ENCODE peak calls at places on chromosomes 5 and 9, in seven cellular contexts. L is body of pancreas, F is left ventricle myocardium inferior, E is pancreas, J is dorsolateral prefrontal cortex, W is brain microvascular endothelial cell, B is fibroblast of lung. V is an unnamed sample. For H3K27me3, the result is how much of the 10 kb centered on the place peaks cover.

GRCh38 chr9:135574943-135575342 is 13.4 kb downstream of the PAEP start:
- DNase-seq in L (no peak), F (no peak), E (no peak), J (no peak), W (no peak), B (no peak), V (no peak)

GRCh38 chr5:76999451-76999850 is 30.8 kb upstream of the AGGF1 start:
- DNase-seq in L (no peak), F (no peak), E (no peak), J (no peak), W (peak), B (peak), V (no peak)

GRCh38 chr9:95171596-95171995 is 145.9 kb downstream of the FANCC start:
- DNase-seq in L (no peak), F (no peak), E (no peak), J (no peak), W (no peak), B (peak), V (no peak)

GRCh38 chr9:28951945-28952344 is 1378.7 kb upstream of the C9orf72 start:
- DNase-seq in L (no peak), F (no peak), E (no peak), J (no peak), W (no peak), B (no peak), V (no peak)

GRCh38 chr5:29697786-29698414 is 1495.6 kb upstream of the CDH6 start:
- DNase-seq in L (no peak), F (no peak), E (no peak), J (no peak), W (no peak), B (no peak), V (no peak)

GRCh38 chr5:85651744-85652143 is 966.0 kb upstream of the COX7C start:
- DNase-seq in L (no peak), F (no peak), E (no peak), J (no peak), W (no peak), B (no peak), V (no peak)

GRCh38 chr9:91060520-91061343 is 259.1 kb downstream of the SYK start:
- DNase-seq in L (peak), F (no peak), E (no peak), J (no peak), W (peak), B (peak), V (no peak)

GRCh38 chr5:139639619-139640431 is 8.3 kb upstream of the CXXC5 start:
- DNase-seq in L (peak), F (no peak), E (peak), J (peak), W (no peak), B (no peak), V (no peak)

GRCh38 chr9:131876486-131876885 is 136.6 kb upstream of the RAPGEF1 start:
- DNase-seq in L (no peak), F (no peak), E (no peak), J (no peak), W (no peak), B (no peak), V (no peak)

GRCh38 chr5:172502410-172502809 is 48.1 kb upstream of the SH3PXD2B start:
- DNase-seq in L (no peak), F (no peak), E (no peak), J (no peak), W (no peak), B (no peak), V (no peak)

GRCh38 chr5:65721775-65722574 is at the start of the genes NLN and SGTB:
- DNase-seq in L (peak), F (peak), E (peak), J (peak), W (peak), B (peak), V (peak)
- TF ChIP-seq CTCF in L (no peak), F (no peak), E (no peak), J (peak), W (no peak), B (no peak), V (no peak)

GRCh38 chr5:4643190-4643589 is 496.9 kb upstream of the ADAMTS16 start:
- DNase-seq in L (no peak), F (no peak), E (no peak), J (no peak), W (no peak), B (no peak), V (no peak)
- H3K27ac ChIP-seq in L (no peak), F (no peak), E (no peak), J (no peak), W (no peak), B (no peak), V (no peak)

DNA sequence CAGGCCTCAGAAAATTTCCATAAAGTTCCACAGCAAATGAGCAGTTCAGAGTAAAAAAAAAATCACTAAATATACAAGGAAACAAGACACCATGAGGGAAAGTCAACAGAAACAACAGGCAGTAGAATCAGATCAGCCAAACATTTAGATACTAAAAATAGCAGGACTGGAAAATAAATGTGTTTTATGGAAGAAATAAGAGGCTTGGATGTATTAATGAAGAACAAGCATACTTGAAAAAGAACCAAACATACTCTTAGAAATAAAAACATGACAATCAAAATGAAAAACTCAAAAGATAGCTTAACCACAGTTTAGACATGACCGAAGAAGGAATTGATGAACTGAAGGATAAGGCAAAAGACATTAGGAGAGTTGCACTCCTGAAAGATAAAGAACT is 22.6 kb downstream of the MYMK start:
- DNase-seq in L (no peak), F (no peak), E (no peak), J (no peak), W (no peak), B (no peak), V (no peak)
- H3K27me3 ChIP-seq in L (under half), F (under half), E (under half), J (under half), W (under half), B (under half), V (under half)

DNA sequence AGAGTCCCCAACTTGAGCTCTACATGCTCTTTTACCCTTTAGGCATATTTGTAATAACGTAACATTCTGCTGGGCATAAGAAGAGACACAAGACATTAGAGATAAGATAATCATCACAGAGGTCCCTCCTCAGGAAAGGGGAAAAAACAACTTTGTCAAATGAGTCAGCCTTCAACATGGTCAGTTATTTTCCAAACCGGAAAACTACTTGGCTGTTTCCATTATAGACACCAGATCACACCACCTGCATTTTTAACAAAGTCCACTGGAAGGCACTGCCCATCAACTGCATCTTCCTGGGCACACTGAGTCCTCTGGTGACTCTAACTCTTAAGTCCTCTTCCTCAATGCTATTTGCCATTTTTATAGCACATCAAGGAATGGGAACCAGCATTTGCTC is 221.8 kb downstream of the FAM114A2 start:
- DNase-seq in L (no peak), F (no peak), E (no peak), J (no peak), W (no peak), B (no peak), V (no peak)
- TF ChIP-seq CTCF in L (no peak), F (no peak), E (no peak), J (no peak), W (no peak), B (no peak), V (no peak)

GRCh38 chr9:93258419-93258817 is 74.5 kb downstream of the WNK2 start:
- DNase-seq in L (no peak), F (no peak), E (no peak), J (no peak), W (no peak), B (no peak), V (no peak)

GRCh38 chr9:93260290-93261066 is 76.5 kb downstream of the WNK2 start:
- DNase-seq in L (no peak), F (no peak), E (no peak), J (no peak), W (no peak), B (no peak), V (no peak)

GRCh38 chr9:93259490-93260289 is 75.8 kb downstream of the WNK2 start:
- DNase-seq in L (peak), F (no peak), E (no peak), J (peak), W (no peak), B (no peak), V (no peak)

GRCh38 chr9:93257808-93258331 is 73.9 kb downstream of the WNK2 start:
- DNase-seq in L (no peak), F (no peak), E (no peak), J (peak), W (no peak), B (no peak), V (no peak)

DNA sequence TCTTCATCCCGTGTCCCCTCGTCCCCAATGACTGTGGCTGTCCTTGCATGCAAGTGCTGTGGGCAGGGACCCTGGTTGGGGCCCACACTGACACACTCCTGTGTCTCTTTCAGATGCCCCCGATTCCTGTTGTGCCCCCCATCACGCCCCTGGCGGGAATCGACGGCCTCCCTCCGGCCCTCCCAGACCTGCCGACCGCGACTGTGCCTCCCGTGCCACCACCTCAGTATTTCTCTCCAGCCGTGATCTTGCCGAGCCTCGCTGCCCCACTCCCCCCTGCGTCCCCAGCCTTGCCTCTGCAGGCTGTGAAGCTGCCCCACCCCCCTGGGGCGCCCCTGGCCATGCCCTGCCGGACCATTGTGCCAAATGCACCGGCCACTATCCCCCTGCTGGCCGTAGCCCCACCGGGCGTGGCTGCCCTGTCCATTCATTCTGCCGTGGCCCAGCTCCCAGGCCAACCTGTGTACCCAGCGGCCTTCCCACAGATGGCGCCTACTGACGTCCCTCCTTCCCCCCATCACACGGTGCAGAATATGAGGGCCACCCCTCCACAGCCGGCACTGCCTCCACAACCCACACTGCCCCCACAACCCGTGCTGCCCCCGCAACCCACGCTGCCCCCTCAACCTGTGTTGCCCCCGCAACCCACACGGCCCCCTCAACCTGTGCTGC is 75.0 kb downstream of the WNK2 start:
- DNase-seq in L (peak), F (no peak), E (peak), J (peak), W (no peak), B (no peak), V (no peak)
- H3K27ac ChIP-seq in L (no peak), F (no peak), E (no peak), J (no peak), W (no peak), B (no peak), V (no peak)

GRCh38 chr5:120466337-120467006 is 2.4 kb downstream of the PRR16 start:
- DNase-seq in L (no peak), F (no peak), E (no peak), J (no peak), W (no peak), B (no peak), V (no peak)
- H3K27me3 ChIP-seq in L (under half), F (under half), E (under half), J (under half), W (under half), B (under half), V (under half)

GRCh38 chr9:96417051-96417586 is 1.1 kb downstream of the ZNF367 start:
- DNase-seq in L (peak), F (peak), E (peak), J (peak), W (peak), B (peak), V (peak)
- TF ChIP-seq CTCF in L (peak), F (peak), E (no peak), J (peak), W (peak), B (peak), V (no peak)